ENCODE peak calls at places on chromosomes 1 and 21, in nine cellular contexts. Y, T, S, L, Q, O, I, H and C are unnamed samples.

GRCh38 chr1:221777434-221778072 is 35.7 kb upstream of the DUSP10 start:
- DNase-seq in S (no peak), L (no peak), Q (no peak), I (peak; percentile 9), T (no peak), H (no peak), Y (peak; percentile 47), O (no peak), C (no peak)

GRCh38 chr21:45551316-45551715 is 9.1 kb upstream of the SLC19A1 start:
- DNase-seq in T (peak; percentile 30), L (no peak), H (no peak), Q (no peak), S (peak; percentile 25), Y (no peak), I (no peak), O (no peak), C (no peak)

GRCh38 chr1:224151117-224151516 is 31.9 kb upstream of the DEGS1 start:
- DNase-seq in I (no peak), T (no peak), S (no peak), O (no peak), H (no peak), Q (no peak), L (no peak), Y (no peak), C (no peak)

GRCh38 chr1:6392081-6392879 is 1.3 kb downstream of the ACOT7 start:
- DNase-seq in L (no peak), Y (peak; percentile 22), S (no peak), O (no peak), I (no peak), H (peak; percentile 42), Q (no peak), T (peak; percentile 38), C (no peak)

GRCh38 chr1:43872280-43872679 is 61.3 kb upstream of the ARTN start:
- DNase-seq in H (no peak), T (peak; percentile 37), O (no peak), Y (no peak), Q (no peak), I (no peak), S (peak; percentile 65), L (no peak), C (no peak)

GRCh38 chr1:46134660-46135331 is 2.4 kb upstream of the PIK3R3 start:
- DNase-seq in L (peak; percentile 18), O (no peak), Q (peak; percentile 84), S (no peak), I (no peak), H (no peak), T (no peak), Y (no peak), C (no peak)

GRCh38 chr1:38028671-38029070 is 16.1 kb downstream of the UTP11 start:
- DNase-seq in Y (no peak), T (peak; percentile 74), H (no peak), S (no peak), Q (no peak), O (no peak), I (no peak), L (no peak), C (no peak)

GRCh38 chr1:22024485-22025367 is 23.3 kb downstream of the CELA3A start:
- DNase-seq in I (no peak), Q (peak; percentile 86), H (no peak), L (no peak), O (peak; percentile 81), S (peak; percentile 67), T (peak; percentile 74), Y (peak; percentile 41), C (no peak)

GRCh38 chr21:17921579-17922530 is 102.7 kb upstream of the C21orf91 start:
- DNase-seq in I (no peak), S (peak; percentile 39), O (no peak), Q (no peak), Y (no peak), L (no peak), H (no peak), T (no peak), C (no peak)

GRCh38 chr1:241485554-241485992 is 34.0 kb downstream of the FH start:
- DNase-seq in H (no peak), L (no peak), T (peak; percentile 25), Y (no peak), I (no peak), O (no peak), S (no peak), Q (peak; percentile 53), C (no peak)

GRCh38 chr1:168148916-168149315 is 12.2 kb upstream of the GPR161 start:
- DNase-seq in Y (no peak), O (no peak), S (no peak), Q (no peak), I (no peak), H (no peak), L (no peak), T (no peak), C (peak; percentile 53)

GRCh38 chr1:164092603-164093353 is 466.2 kb upstream of the PBX1 start:
- DNase-seq in T (no peak), I (no peak), H (no peak), O (no peak), Q (no peak), L (no peak), S (no peak), Y (no peak), C (no peak)

GRCh38 chr1:206551985-206552325 is 44.6 kb downstream of the RASSF5 start:
- DNase-seq in L (no peak), O (no peak), I (peak; percentile 66), S (no peak), Q (no peak), H (no peak), Y (no peak), T (no peak), C (no peak)

GRCh38 chr1:23567996-23568607 is 8.8 kb upstream of the ID3 start:
- DNase-seq in Q (no peak), O (no peak), T (peak; percentile 83), S (no peak), H (no peak), L (no peak), Y (no peak), I (no peak), C (no peak)

GRCh38 chr1:234613128-234613875 is 3.3 kb upstream of the IRF2BP2 start:
- DNase-seq in I (no peak), Y (no peak), L (no peak), O (peak; percentile 58), H (no peak), S (no peak), Q (peak; percentile 54), T (no peak), C (no peak)

GRCh38 chr1:87141556-87141955 is 187.1 kb upstream of the LMO4 start:
- DNase-seq in Y (no peak), T (no peak), H (no peak), O (no peak), L (no peak), S (no peak), I (no peak), Q (peak; percentile 75), C (no peak)

GRCh38 chr1:204095248-204095640 is 22.3 kb downstream of the SOX13 start:
- DNase-seq in I (no peak), L (no peak), Q (no peak), S (no peak), O (no peak), H (no peak), Y (no peak), T (no peak), C (no peak)